ENCODE peak calls at places on chromosome 12, in four cellular contexts. I is SJSA1; Q is body of pancreas; J is CD8-positive, alpha-beta memory T cell. C is an unnamed sample.

GRCh38 chr12:126051611-126052107 is 986.4 kb downstream of the AACS start:
- DNase-seq in I (no peak), J (no peak), Q (no peak), C (no peak)

GRCh38 chr12:29039013-29039412 is 110.1 kb upstream of the FAR2 start:
- DNase-seq in I (no peak), J (no peak), Q (no peak), C (no peak)

GRCh38 chr12:50188875-50189575 is 21.9 kb upstream of the CERS5 start:
- DNase-seq in Q (no peak), J (no peak), I (no peak), C (no peak)

GRCh38 chr12:65464930-65465329 is 186.4 kb downstream of the MSRB3 start:
- DNase-seq in I (no peak), J (no peak), Q (peak), C (no peak)

GRCh38 chr12:95339086-95339788 is 121.6 kb downstream of the VEZT start:
- DNase-seq in I (no peak), Q (no peak), J (no peak), C (no peak)

GRCh38 chr12:46944104-46944503 is 118.3 kb upstream of the SLC38A4 start:
- DNase-seq in I (peak), Q (peak), J (no peak), C (no peak)

GRCh38 chr12:54125950-54126695 is 62.7 kb downstream of the SMUG1 start:
- DNase-seq in Q (peak), J (no peak), I (no peak), C (peak)

GRCh38 chr12:98325003-98325402 is 190.4 kb upstream of the TMPO start:
- DNase-seq in J (no peak), Q (no peak), I (no peak), C (no peak)

GRCh38 chr12:15152864-15153263 is 68.4 kb downstream of the RERG start:
- DNase-seq in I (no peak), J (no peak), Q (no peak), C (no peak)

GRCh38 chr12:59066445-59066844 is 146.1 kb upstream of the LRIG3 start:
- DNase-seq in J (no peak), I (no peak), Q (no peak), C (no peak)

GRCh38 chr12:27434673-27435565 is 11.6 kb upstream of the SMCO2 start:
- DNase-seq in Q (no peak), I (no peak), J (no peak), C (peak)

GRCh38 chr12:43009307-43009706 is 419.8 kb upstream of the PRICKLE1 start:
- DNase-seq in I (no peak), J (no peak), Q (no peak), C (no peak)

GRCh38 chr12:120262852-120263724 is 2.4 kb downstream of the PXN start:
- DNase-seq in Q (no peak), I (no peak), J (no peak), C (no peak)

GRCh38 chr12:77152623-77153193 is 87.3 kb upstream of the E2F7 start:
- DNase-seq in Q (no peak), I (no peak), J (no peak), C (no peak)

GRCh38 chr12:29562167-29562776 is 64.8 kb upstream of the OVCH1 start:
- DNase-seq in Q (peak), I (no peak), J (no peak), C (no peak)

GRCh38 chr12:49428652-49429549 is 61.6 kb downstream of the SPATS2 start:
- DNase-seq in J (no peak), Q (no peak), I (no peak), C (no peak)

GRCh38 chr12:8018666-8019581 is 13.6 kb upstream of the FOXJ2 start:
- DNase-seq in Q (no peak), J (peak), I (no peak), C (no peak)

GRCh38 chr12:6842075-6842474 is 1.4 kb downstream of the GNB3 start:
- DNase-seq in Q (no peak), J (no peak), I (no peak), C (no peak)

GRCh38 chr12:131833896-131834641 is 5.9 kb downstream of the MMP17 start:
- DNase-seq in J (no peak), Q (no peak), I (peak), C (no peak)

GRCh38 chr12:92552412-92553108 is 150.2 kb upstream of the PLEKHG7 start:
- DNase-seq in Q (peak), J (no peak), I (no peak), C (no peak)

GRCh38 chr12:130559806-130560205 is 156.3 kb downstream of the RIMBP2 start:
- DNase-seq in I (peak), J (no peak), Q (no peak), C (no peak)

GRCh38 chr12:56628671-56629458 is 1.3 kb downstream of the BAZ2A start:
- DNase-seq in J (peak), Q (peak), I (peak), C (peak)

GRCh38 chr12:76276499-76277151 is 71.6 kb downstream of the BBS10 start:
- DNase-seq in I (no peak), J (no peak), Q (peak), C (no peak)

GRCh38 chr12:32440120-32440865 is 40.9 kb downstream of the FGD4 start:
- DNase-seq in J (no peak), Q (peak), I (no peak), C (no peak)

GRCh38 chr12:24909667-24910066 is 39.2 kb downstream of the BCAT1 start:
- DNase-seq in Q (peak), J (no peak), I (peak), C (no peak)

GRCh38 chr12:49942512-49942893 is 8.0 kb upstream of the AQP2 start:
- DNase-seq in Q (no peak), I (no peak), J (no peak), C (no peak)

GRCh38 chr12:127930122-127930521 is 336.8 kb upstream of the TMEM132C start:
- DNase-seq in J (no peak), Q (no peak), I (no peak), C (no peak)

GRCh38 chr12:110022980-110023633 is 23.9 kb downstream of the ANKRD13A start:
- DNase-seq in J (no peak), Q (no peak), I (no peak), C (no peak)

GRCh38 chr12:110029290-110029689 is 19.0 kb downstream of the C12orf76 start:
- DNase-seq in J (no peak), Q (no peak), I (no peak), C (no peak)

GRCh38 chr12:110028323-110028722 is 20.0 kb downstream of the C12orf76 start:
- DNase-seq in Q (no peak), I (no peak), J (no peak), C (no peak)

GRCh38 chr12:110020956-110021355 is 21.7 kb downstream of the ANKRD13A start:
- DNase-seq in I (no peak), J (no peak), Q (no peak), C (no peak)

DNA sequence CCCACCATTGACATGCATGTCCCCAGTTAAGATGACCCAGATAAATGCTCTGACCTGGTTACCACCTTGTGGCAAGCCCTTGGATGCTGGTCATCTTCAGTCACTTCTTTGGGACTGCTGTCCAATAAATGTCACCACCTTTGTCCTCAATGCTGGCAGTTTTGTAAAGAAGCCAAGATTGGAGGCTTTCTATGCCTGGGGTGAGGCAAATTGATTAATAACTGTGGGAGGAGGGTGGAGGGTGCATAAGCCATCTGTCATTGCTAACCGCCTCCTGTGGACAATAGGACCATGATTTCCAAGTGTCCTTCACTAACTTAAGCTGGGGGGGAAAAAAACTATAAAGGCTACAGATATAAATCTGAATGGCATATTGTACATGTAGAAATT is 24.4 kb downstream of the ANKRD13A start:
- DNase-seq in J (no peak), Q (no peak), I (no peak), C (no peak)
- H3K27ac ChIP-seq in J (no peak), Q (no peak), I (peak), C (no peak)

GRCh38 chr12:121294151-121294889 is 2.2 kb downstream of the CAMKK2 start:
- DNase-seq in Q (no peak), I (no peak), J (no peak), C (no peak)

GRCh38 chr12:121296618-121297476 is at the start of gene CAMKK2:
- DNase-seq in J (peak), I (peak), Q (peak), C (peak)

GRCh38 chr12:121293603-121294002 is 2.9 kb downstream of the CAMKK2 start:
- DNase-seq in I (no peak), J (no peak), Q (no peak), C (no peak)

GRCh38 chr12:121295123-121295745 is 1.3 kb downstream of the CAMKK2 start:
- DNase-seq in Q (no peak), J (no peak), I (no peak), C (no peak)

DNA sequence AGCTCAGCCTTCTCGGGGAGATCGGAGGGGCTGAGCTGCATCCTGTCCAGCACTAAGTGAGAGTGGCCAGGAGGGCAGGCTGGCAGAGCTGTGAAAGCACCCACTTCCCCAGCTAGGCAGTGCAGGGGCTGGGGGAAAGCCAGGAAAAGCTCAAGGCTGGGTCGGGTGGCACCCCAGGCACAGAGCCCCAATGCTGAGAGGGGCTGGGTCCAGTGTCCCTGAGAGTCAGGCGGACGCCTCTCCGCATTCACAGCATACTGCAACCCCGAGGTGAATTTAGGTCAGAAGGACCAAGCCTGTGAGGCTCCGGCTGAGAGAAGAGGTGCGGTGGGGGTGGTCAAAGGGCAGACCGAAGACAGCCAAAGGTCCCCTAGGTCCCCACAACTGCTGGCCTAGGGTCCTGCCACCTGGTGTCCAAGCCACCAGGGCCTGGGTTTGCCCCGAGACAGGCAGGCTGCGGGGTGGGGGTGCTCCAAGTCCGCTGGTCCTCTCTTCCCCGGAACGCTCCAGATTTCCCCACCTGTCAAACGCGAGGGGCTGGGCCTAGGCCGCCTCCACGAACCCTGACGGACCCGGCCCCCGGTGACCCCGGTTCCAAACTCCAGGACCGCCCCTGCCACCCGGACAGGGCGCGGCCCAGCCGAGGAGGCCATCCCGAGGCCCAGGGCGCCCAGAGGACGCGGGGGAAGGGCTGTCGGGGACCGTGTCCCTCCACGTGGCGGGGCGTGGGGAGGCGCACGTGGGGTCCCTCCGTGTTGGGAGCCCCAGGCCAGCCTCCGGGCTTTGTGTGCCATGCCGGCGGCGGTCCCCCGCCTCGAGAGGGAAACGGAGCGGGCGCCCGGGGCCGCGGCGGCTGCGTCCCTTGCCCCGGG is 527 bp downstream of the CAMKK2 start:
- DNase-seq in I (no peak), J (peak), Q (peak), C (peak)
- H3K27ac ChIP-seq in I (peak), J (peak), Q (peak), C (peak)

GRCh38 chr12:52019123-52019770 is 12.5 kb downstream of the TAMALIN start:
- DNase-seq in I (no peak), J (no peak), Q (peak), C (no peak)

GRCh38 chr12:52020126-52020525 is 13.4 kb downstream of the TAMALIN start:
- DNase-seq in J (no peak), Q (no peak), I (no peak), C (no peak)

GRCh38 chr12:52022841-52023181 is 16.1 kb downstream of the TAMALIN start:
- DNase-seq in I (no peak), J (no peak), Q (no peak), C (peak)

GRCh38 chr12:52018448-52019122 is 11.8 kb downstream of the TAMALIN start:
- DNase-seq in J (no peak), I (no peak), Q (peak), C (no peak)

GRCh38 chr12:52020539-52021336 is 14.0 kb downstream of the TAMALIN start:
- DNase-seq in Q (peak), I (peak), J (peak), C (no peak)
- H3K27ac ChIP-seq in Q (peak), I (no peak), J (no peak), C (no peak)

GRCh38 chr12:69822205-69822860 is 2.7 kb upstream of the MYRFL start:
- DNase-seq in I (no peak), J (no peak), Q (no peak), C (no peak)

GRCh38 chr12:69824956-69825355 is at the start of gene MYRFL:
- DNase-seq in I (no peak), Q (no peak), J (no peak), C (no peak)

GRCh38 chr12:69821032-69821431 is 4.0 kb upstream of the MYRFL start:
- DNase-seq in J (no peak), I (no peak), Q (no peak), C (no peak)

GRCh38 chr12:69824028-69824427 is 999 bp upstream of the MYRFL start:
- DNase-seq in Q (no peak), I (no peak), J (no peak), C (no peak)

GRCh38 chr12:69821441-69822204 is 3.4 kb upstream of the MYRFL start:
- DNase-seq in Q (peak), I (no peak), J (no peak), C (no peak)
- H3K27ac ChIP-seq in Q (no peak), I (no peak), J (no peak), C (no peak)

GRCh38 chr12:51388066-51388799 is 3.0 kb downstream of the GALNT6 start:
- DNase-seq in J (no peak), I (no peak), Q (peak), C (peak)
- H3K27ac ChIP-seq in J (no peak), I (peak), Q (no peak), C (no peak)

GRCh38 chr12:79687711-79688270 is 3.0 kb downstream of the PAWR start:
- DNase-seq in I (no peak), J (no peak), Q (no peak), C (no peak)

GRCh38 chr12:79690156-79690605 is 583 bp downstream of the PAWR start:
- DNase-seq in Q (peak), I (peak), J (no peak), C (peak)

GRCh38 chr12:79689477-79690155 is 1.1 kb downstream of the PAWR start:
- DNase-seq in I (peak), J (no peak), Q (peak), C (peak)

GRCh38 chr12:79688376-79689040 is 2.3 kb downstream of the PAWR start:
- DNase-seq in J (no peak), I (no peak), Q (no peak), C (no peak)

GRCh38 chr12:79689041-79689476 is 1.7 kb downstream of the PAWR start:
- DNase-seq in Q (no peak), I (no peak), J (no peak), C (no peak)
- H3K27ac ChIP-seq in Q (peak), I (peak), J (no peak), C (peak)

GRCh38 chr12:116263844-116264243 is 13.6 kb downstream of the MED13L start:
- DNase-seq in J (no peak), Q (no peak), I (no peak), C (no peak)
- H3K27ac ChIP-seq in J (no peak), Q (no peak), I (no peak), C (no peak)

GRCh38 chr12:123398918-123399617 is 15.1 kb downstream of the KMT5A start:
- DNase-seq in J (no peak), I (no peak), Q (no peak), C (peak)
- H3K27ac ChIP-seq in J (no peak), I (no peak), Q (peak), C (peak)

C was measured in ovary.